ENCODE peak calls at places on chromosomes 12 and 14, in four cellular contexts. T is K562, G is SK-N-SH, W is GM12878. Z is an unnamed sample.

GRCh38 chr12:15527201-15527782 is 205.0 kb downstream of the PTPRO start:
- DNase-seq in T (no peak), G (no peak), W (no peak), Z (no peak)

GRCh38 chr14:64704145-64704742 is at the start of gene PLEKHG3:
- DNase-seq in T (peak), G (peak), W (no peak), Z (peak)

GRCh38 chr12:3255071-3255470 is 177.9 kb downstream of the TSPAN9 start:
- DNase-seq in T (no peak), G (no peak), W (no peak), Z (no peak)

GRCh38 chr12:62210422-62210821 is 49.8 kb upstream of the USP15 start:
- DNase-seq in T (peak), G (peak), W (no peak), Z (peak)

GRCh38 chr12:91984571-91984970 is 161.1 kb downstream of the BTG1 start:
- DNase-seq in T (no peak), G (no peak), W (no peak), Z (no peak)

GRCh38 chr14:69845787-69846186 is 33.4 kb upstream of the SMOC1 start:
- DNase-seq in T (no peak), G (no peak), W (no peak), Z (no peak)

GRCh38 chr14:24339284-24340151 is at the start of gene RIPK3:
- DNase-seq in T (no peak), G (no peak), W (peak), Z (peak)

GRCh38 chr12:91931110-91931509 is 214.5 kb downstream of the BTG1 start:
- DNase-seq in T (no peak), G (no peak), W (no peak), Z (no peak)

GRCh38 chr12:126397071-126397571 is 1331.9 kb downstream of the AACS start:
- DNase-seq in T (no peak), G (no peak), W (no peak), Z (no peak)

GRCh38 chr14:95287176-95287754 is 32.4 kb downstream of the CLMN start:
- DNase-seq in T (no peak), G (no peak), W (no peak), Z (no peak)

GRCh38 chr12:29148065-29148957 is 767 bp upstream of the FAR2 start:
- DNase-seq in T (peak), G (peak), W (no peak), Z (peak)

GRCh38 chr12:84919271-84919670 is 6.7 kb upstream of the SLC6A15 start:
- DNase-seq in T (no peak), G (no peak), W (no peak), Z (no peak)

GRCh38 chr12:25436206-25436912 is 116.7 kb downstream of the LMNTD1 start:
- DNase-seq in T (peak), G (peak), W (peak), Z (no peak)

GRCh38 chr12:96502477-96502876 is 13.1 kb downstream of the CFAP54 start:
- DNase-seq in T (no peak), G (no peak), W (peak), Z (no peak)

GRCh38 chr12:43459285-43459684 is 92.7 kb downstream of the ADAMTS20 start:
- DNase-seq in T (no peak), G (no peak), W (no peak), Z (no peak)

GRCh38 chr14:89444536-89445125 is 27.6 kb upstream of the FOXN3 start:
- DNase-seq in T (no peak), G (no peak), W (no peak), Z (no peak)

GRCh38 chr12:65628061-65628460 is 196.2 kb upstream of the HMGA2 start:
- DNase-seq in T (no peak), G (no peak), W (no peak), Z (no peak)

GRCh38 chr14:70315942-70316341 is 43.5 kb downstream of the COX16 start:
- DNase-seq in T (no peak), G (no peak), W (no peak), Z (no peak)

GRCh38 chr12:52782502-52782901 is 5.4 kb upstream of the KRT76 start:
- DNase-seq in T (no peak), G (no peak), W (no peak), Z (no peak)

GRCh38 chr14:72786377-72787350 is 107.2 kb downstream of the DPF3 start:
- DNase-seq in T (no peak), G (no peak), W (no peak), Z (no peak)

GRCh38 chr14:72745991-72746980 is 147.6 kb downstream of the DPF3 start:
- DNase-seq in T (no peak), G (no peak), W (no peak), Z (no peak)

GRCh38 chr12:29241821-29242591 is 92.9 kb downstream of the FAR2 start:
- DNase-seq in T (no peak), G (peak), W (peak), Z (no peak)

GRCh38 chr12:29562167-29562776 is 64.8 kb upstream of the OVCH1 start:
- DNase-seq in T (no peak), G (no peak), W (no peak), Z (no peak)

GRCh38 chr12:52010152-52010622 is 3.4 kb downstream of the TAMALIN start:
- DNase-seq in T (peak), G (peak), W (no peak), Z (peak)

GRCh38 chr14:101927859-101928258 is 36.5 kb upstream of the DYNC1H1 start:
- DNase-seq in T (peak), G (peak), W (no peak), Z (no peak)

GRCh38 chr12:63857771-63858670 is 13.5 kb downstream of the SRGAP1 start:
- DNase-seq in T (no peak), G (no peak), W (no peak), Z (no peak)

GRCh38 chr14:89443002-89443660 is 26.1 kb upstream of the FOXN3 start:
- DNase-seq in T (no peak), G (no peak), W (no peak), Z (no peak)

GRCh38 chr14:20801726-20802125 is 918 bp downstream of the RNASE1 start:
- DNase-seq in T (peak), G (no peak), W (no peak), Z (no peak)

GRCh38 chr12:49187184-49187583 is 1.7 kb downstream of the TUBA1A start:
- DNase-seq in T (no peak), G (peak), W (no peak), Z (no peak)

GRCh38 chr12:12123209-12123608 is 52.5 kb downstream of the BCL2L14 start:
- DNase-seq in T (no peak), G (no peak), W (no peak), Z (no peak)

GRCh38 chr12:33588082-33588712 is 148.6 kb upstream of the SYT10 start:
- DNase-seq in T (peak), G (no peak), W (no peak), Z (no peak)

DNA sequence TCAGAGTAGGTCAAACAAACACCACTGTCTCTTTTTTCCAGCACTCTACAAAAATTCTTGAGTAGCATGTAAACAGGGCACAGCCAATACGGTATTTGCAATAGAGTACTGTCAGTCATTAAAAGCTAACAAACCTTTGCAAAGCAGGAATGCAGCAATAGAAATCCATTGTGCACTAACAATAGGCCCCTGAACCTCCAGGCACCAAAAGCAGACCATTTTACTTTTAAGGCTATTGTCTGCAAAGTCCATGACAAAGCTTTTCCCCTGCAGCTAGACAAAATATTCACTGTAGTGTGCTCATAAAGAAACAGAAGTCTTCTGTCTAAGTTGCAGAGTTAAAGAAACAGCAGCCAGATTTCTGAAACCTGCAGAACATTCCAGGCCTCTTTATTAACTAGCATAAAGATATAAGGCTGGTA is 191.9 kb downstream of the SOX5 start:
- DNase-seq in T (no peak), G (no peak), W (no peak), Z (no peak)
- TF ChIP-seq USF1 in T (no peak), G (no peak), W (no peak), Z (no peak)

GRCh38 chr12:101108130-101108529 is 101.9 kb downstream of the SLC5A8 start:
- DNase-seq in T (no peak), G (no peak), W (no peak), Z (no peak)
- TF ChIP-seq USF1 in T (no peak), G (no peak), W (no peak), Z (no peak)

DNA sequence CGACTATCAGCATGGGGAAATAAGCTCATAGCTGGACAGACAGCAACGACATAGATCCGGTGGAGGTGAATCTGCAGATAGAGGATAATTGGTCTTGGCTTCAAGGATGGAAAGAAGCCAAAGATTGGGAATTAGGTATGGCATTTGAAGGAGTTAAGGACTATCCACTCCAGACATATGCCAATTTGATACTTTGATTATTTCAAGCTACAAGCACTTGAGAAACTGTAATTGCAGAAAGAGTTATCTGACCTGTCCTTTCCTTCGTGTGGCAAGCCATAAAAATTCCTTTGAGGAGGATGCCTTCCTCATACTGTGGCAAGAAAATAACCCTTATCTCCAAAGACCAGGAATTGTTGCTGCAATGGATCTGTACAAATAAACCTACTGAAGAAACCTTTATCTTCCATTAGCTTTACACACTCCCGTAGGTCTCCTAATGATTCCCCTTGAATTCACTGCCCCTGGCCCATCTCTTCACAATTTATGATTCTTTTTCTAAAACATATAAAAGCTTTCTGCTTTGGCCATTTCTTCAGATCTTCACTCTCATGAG is 165.0 kb upstream of the AMIGO2 start:
- DNase-seq in T (no peak), G (no peak), W (no peak), Z (no peak)
- TF ChIP-seq USF1 in T (no peak), G (no peak), W (no peak), Z (no peak)

GRCh38 chr14:104602933-104603325 is 1.6 kb downstream of the TMEM179 start:
- DNase-seq in T (no peak), G (peak), W (no peak), Z (peak)

GRCh38 chr14:104602315-104602932 is 2.1 kb downstream of the TMEM179 start:
- DNase-seq in T (no peak), G (peak), W (no peak), Z (no peak)

GRCh38 chr14:104603623-104604401 is 760 bp downstream of the TMEM179 start:
- DNase-seq in T (no peak), G (peak), W (no peak), Z (peak)

GRCh38 chr14:104601786-104602185 is 2.8 kb downstream of the TMEM179 start:
- DNase-seq in T (no peak), G (peak), W (no peak), Z (no peak)

GRCh38 chr14:104604461-104605449 is at the start of gene TMEM179:
- DNase-seq in T (peak), G (peak), W (no peak), Z (peak)
- TF ChIP-seq USF1 in T (no peak), G (no peak), W (no peak), Z (no peak)

GRCh38 chr12:130835011-130835410 is 4.0 kb downstream of the STX2 start:
- DNase-seq in T (no peak), G (no peak), W (no peak), Z (no peak)

GRCh38 chr12:130838284-130838950 is 633 bp downstream of the STX2 start:
- DNase-seq in T (peak), G (no peak), W (no peak), Z (peak)

GRCh38 chr12:130835436-130835835 is 3.6 kb downstream of the STX2 start:
- DNase-seq in T (no peak), G (no peak), W (no peak), Z (no peak)

GRCh38 chr12:130839770-130840355 is 813 bp upstream of the STX2 start:
- DNase-seq in T (no peak), G (no peak), W (no peak), Z (no peak)

GRCh38 chr12:130838951-130839769 is at the start of gene STX2:
- DNase-seq in T (peak), G (peak), W (peak), Z (peak)
- TF ChIP-seq USF1 in T (peak), G (no peak), W (no peak), Z (peak)

GRCh38 chr12:9699898-9700605 is 30.5 kb downstream of the CLEC2D start:
- DNase-seq in T (no peak), G (no peak), W (no peak), Z (no peak)
- TF ChIP-seq USF1 in T (no peak), G (no peak), W (no peak), Z (no peak)